ENCODE peak calls at places on chromosomes 2 and 18, in five cellular contexts. F is occipital lobe, O is Calu3, U is cardiac fibroblast, N is heart left ventricle. K is an unnamed sample.

GRCh38 chr2:134491796-134492441 is 226.9 kb downstream of the TMEM163 start:
- DNase-seq in F (no peak), O (peak), U (no peak), N (no peak), K (peak)

GRCh38 chr18:49572935-49573334 is 11.1 kb downstream of the LIPG start:
- DNase-seq in F (peak), O (no peak), U (no peak), N (no peak), K (no peak)

GRCh38 chr2:27442981-27443323 is 771 bp downstream of the KRTCAP3 start:
- DNase-seq in F (no peak), O (peak), U (no peak), N (no peak), K (no peak)

GRCh38 chr2:75565523-75566449 is 5.0 kb upstream of the EVA1A start:
- DNase-seq in F (no peak), O (no peak), U (no peak), N (no peak), K (no peak)

GRCh38 chr2:148501545-148501944 is 143.0 kb upstream of the EPC2 start:
- DNase-seq in F (no peak), O (no peak), U (no peak), N (no peak), K (no peak)

GRCh38 chr2:57726294-57726693 is 320.3 kb upstream of the VRK2 start:
- DNase-seq in F (no peak), O (no peak), U (no peak), N (no peak), K (no peak)

GRCh38 chr2:206642075-206643025 is at the start of gene FAM237A:
- DNase-seq in F (peak), O (peak), U (peak), N (peak), K (peak)

GRCh38 chr2:86072271-86072858 is 33.3 kb downstream of the POLR1A start:
- DNase-seq in F (no peak), O (no peak), U (peak), N (peak), K (peak)

GRCh38 chr2:20224716-20225293 is at the start of gene SDC1:
- DNase-seq in F (no peak), O (peak), U (peak), N (peak), K (peak)

GRCh38 chr2:209566250-209566649 is 142.4 kb downstream of the MAP2 start:
- DNase-seq in F (no peak), O (no peak), U (no peak), N (no peak), K (no peak)

GRCh38 chr18:48036191-48036590 is 105.7 kb upstream of the SMAD2 start:
- DNase-seq in F (no peak), O (no peak), U (peak), N (no peak), K (peak)